ENCODE peak calls at places on chromosomes 12 and 14, in four cellular contexts. One of them, this sample, is unnamed.
A peak's percentile ranks its signal among the peaks of the same experiment; 100 is the strongest.

GRCh38 chr12:65123435-65124063 is 2.4 kb upstream of the WIF1 start:
- DNase-seq in GM13976: peak; percentile 21
- DNase-seq in IMR-90: peak; percentile 37
- DNase-seq in posterior vena cava: no peak
- DNase-seq in this sample: peak; percentile 23

GRCh38 chr12:88833641-88834116 is 253.4 kb upstream of the KITLG start:
- DNase-seq in GM13976: no peak
- DNase-seq in IMR-90: peak; percentile 20
- DNase-seq in posterior vena cava: no peak
- DNase-seq in this sample: no peak

GRCh38 chr14:56555921-56556570 is 23.6 kb upstream of the TMEM260 start:
- DNase-seq in GM13976: peak; percentile 18
- DNase-seq in IMR-90: peak; percentile 43
- DNase-seq in posterior vena cava: no peak
- DNase-seq in this sample: peak; percentile 37

GRCh38 chr14:80772504-80772903 is 169.0 kb downstream of the CEP128 start:
- DNase-seq in GM13976: no peak
- DNase-seq in IMR-90: no peak
- DNase-seq in posterior vena cava: no peak
- DNase-seq in this sample: no peak

GRCh38 chr14:39641224-39641623 is 209.0 kb upstream of the FBXO33 start:
- DNase-seq in GM13976: no peak
- DNase-seq in IMR-90: no peak
- DNase-seq in posterior vena cava: no peak
- DNase-seq in this sample: no peak

GRCh38 chr12:30877110-30877875 is 49.3 kb upstream of the TSPAN11 start:
- DNase-seq in GM13976: no peak
- DNase-seq in IMR-90: no peak
- DNase-seq in posterior vena cava: no peak
- DNase-seq in this sample: no peak

GRCh38 chr14:105894125-105894977 is 368.0 kb downstream of the TMEM121 start:
- DNase-seq in GM13976: peak; percentile 5
- DNase-seq in IMR-90: no peak
- DNase-seq in posterior vena cava: peak; percentile 72
- DNase-seq in this sample: no peak

GRCh38 chr14:25400607-25401206 is 350.8 kb upstream of the STXBP6 start:
- DNase-seq in GM13976: no peak
- DNase-seq in IMR-90: peak; percentile 29
- DNase-seq in posterior vena cava: no peak
- DNase-seq in this sample: peak; percentile 13

GRCh38 chr14:68541128-68541896 is 251.6 kb downstream of the ZFP36L1 start:
- DNase-seq in GM13976: no peak
- DNase-seq in IMR-90: no peak
- DNase-seq in posterior vena cava: no peak
- DNase-seq in this sample: no peak

GRCh38 chr14:32254952-32255679 is 52.0 kb upstream of the RNU6-8 start:
- DNase-seq in GM13976: peak; percentile 63
- DNase-seq in IMR-90: peak; percentile 70
- DNase-seq in posterior vena cava: peak; percentile 86
- DNase-seq in this sample: peak; percentile 20

GRCh38 chr14:90624228-90624627 is 192.0 kb downstream of the TTC7B start:
- DNase-seq in GM13976: no peak
- DNase-seq in IMR-90: peak; percentile 62
- DNase-seq in posterior vena cava: peak; percentile 85
- DNase-seq in this sample: no peak

GRCh38 chr12:52334185-52334584 is 13.0 kb upstream of the KRT83 start:
- DNase-seq in GM13976: no peak
- DNase-seq in IMR-90: no peak
- DNase-seq in posterior vena cava: no peak
- DNase-seq in this sample: no peak

GRCh38 chr14:69693145-69693544 is 73.8 kb upstream of the SRSF5 start:
- DNase-seq in GM13976: peak; percentile 47
- DNase-seq in IMR-90: no peak
- DNase-seq in posterior vena cava: peak; percentile 55
- DNase-seq in this sample: no peak